ENCODE peak calls at places on chromosome 19, in six cellular contexts. Z, R, M, Q, Y and I are unnamed samples.
A peak's percentile ranks its signal among the peaks of the same experiment; 100 is the strongest.

GRCh38 chr19:38044267-38045111 is 137.5 kb downstream of the SIPA1L3 start:
- DNase-seq in Z (no peak), R (no peak), M (peak; percentile 72), Q (no peak), Y (no peak), I (no peak)

GRCh38 chr19:8640402-8641004 is 10.1 kb downstream of the NFILZ start:
- DNase-seq in Z (no peak), R (no peak), M (no peak), Q (no peak), Y (no peak), I (no peak)

GRCh38 chr19:22882797-22883196 is 50.7 kb downstream of the ZNF723 start:
- DNase-seq in Z (no peak), R (no peak), M (peak; percentile 26), Q (no peak), Y (no peak), I (no peak)

GRCh38 chr19:35644987-35645679 is 3.0 kb upstream of the COX6B1 start:
- DNase-seq in Z (peak; percentile 35), R (peak; percentile 32), M (peak; percentile 72), Q (peak; percentile 81), Y (peak; percentile 86), I (peak; percentile 19)

GRCh38 chr19:55487884-55488687 is at the start of gene SSC5D:
- DNase-seq in Z (no peak), R (no peak), M (peak; percentile 82), Q (no peak), Y (no peak), I (no peak)

GRCh38 chr19:3708207-3708931 is at the start of gene TJP3:
- DNase-seq in Z (no peak), R (no peak), M (peak; percentile 27), Q (no peak), Y (no peak), I (no peak)

GRCh38 chr19:54029930-54030490 is 33.7 kb downstream of the VSTM1 start:
- DNase-seq in Z (peak; percentile 9), R (no peak), M (peak; percentile 69), Q (peak; percentile 18), Y (peak; percentile 65), I (no peak)

GRCh38 chr19:7336321-7336973 is 12.3 kb upstream of the ARHGEF18 start:
- DNase-seq in Z (no peak), R (no peak), M (no peak), Q (no peak), Y (no peak), I (no peak)

GRCh38 chr19:1923319-1923718 is 17.7 kb upstream of the CSNK1G2 start:
- DNase-seq in Z (no peak), R (no peak), M (no peak), Q (no peak), Y (no peak), I (no peak)

GRCh38 chr19:53813996-53814395 is 10.1 kb downstream of the NLRP12 start:
- DNase-seq in Z (no peak), R (no peak), M (peak; percentile 46), Q (no peak), Y (no peak), I (no peak)

GRCh38 chr19:55931936-55932386 is at the start of gene NLRP13:
- DNase-seq in Z (no peak), R (no peak), M (no peak), Q (no peak), Y (no peak), I (no peak)

GRCh38 chr19:3131168-3131567 is 4.7 kb upstream of the GNA15 start:
- DNase-seq in Z (no peak), R (no peak), M (no peak), Q (no peak), Y (no peak), I (no peak)

GRCh38 chr19:16496613-16496983 is 404 bp downstream of the C19orf44 start:
- DNase-seq in Z (no peak), R (no peak), M (peak; percentile 77), Q (no peak), Y (no peak), I (no peak)